ENCODE peak calls at places on chromosomes 11 and 22, in six cellular contexts. One of them, this sample, is unnamed.

GRCh38 chr11:36376315-36376887 is 80.3 kb downstream of the PRR5L start:
- DNase-seq in kidney epithelial cell: no peak
- DNase-seq in fibroblast of mammary gland: peak
- DNase-seq in brain microvascular endothelial cell: no peak
- DNase-seq in left ventricle myocardium inferior: peak
- DNase-seq in endodermal cell: peak
- DNase-seq in this sample: peak

GRCh38 chr11:14308114-14308896 is 50.7 kb downstream of the RRAS2 start:
- DNase-seq in kidney epithelial cell: no peak
- DNase-seq in fibroblast of mammary gland: peak
- DNase-seq in brain microvascular endothelial cell: peak
- DNase-seq in left ventricle myocardium inferior: no peak
- DNase-seq in endodermal cell: no peak
- DNase-seq in this sample: peak

GRCh38 chr11:110507328-110507727 is 77.6 kb downstream of the FDX1 start:
- DNase-seq in kidney epithelial cell: no peak
- DNase-seq in fibroblast of mammary gland: no peak
- DNase-seq in brain microvascular endothelial cell: no peak
- DNase-seq in left ventricle myocardium inferior: no peak
- DNase-seq in endodermal cell: no peak
- DNase-seq in this sample: no peak

GRCh38 chr11:70481625-70482528 is 83.5 kb downstream of the CTTN start:
- DNase-seq in kidney epithelial cell: peak
- DNase-seq in fibroblast of mammary gland: peak
- DNase-seq in brain microvascular endothelial cell: peak
- DNase-seq in left ventricle myocardium inferior: peak
- DNase-seq in endodermal cell: no peak
- DNase-seq in this sample: peak

GRCh38 chr22:31822523-31822922 is 68.7 kb downstream of the DEPDC5 start:
- DNase-seq in kidney epithelial cell: no peak
- DNase-seq in fibroblast of mammary gland: no peak
- DNase-seq in brain microvascular endothelial cell: no peak
- DNase-seq in left ventricle myocardium inferior: no peak
- DNase-seq in endodermal cell: no peak
- DNase-seq in this sample: no peak

GRCh38 chr11:113106507-113106906 is 145.3 kb downstream of the NCAM1 start:
- DNase-seq in kidney epithelial cell: peak
- DNase-seq in fibroblast of mammary gland: no peak
- DNase-seq in brain microvascular endothelial cell: peak
- DNase-seq in left ventricle myocardium inferior: no peak
- DNase-seq in endodermal cell: no peak
- DNase-seq in this sample: peak

GRCh38 chr11:12280838-12281565 is 96.4 kb upstream of the PARVA start:
- DNase-seq in kidney epithelial cell: no peak
- DNase-seq in fibroblast of mammary gland: peak
- DNase-seq in brain microvascular endothelial cell: peak
- DNase-seq in left ventricle myocardium inferior: no peak
- DNase-seq in endodermal cell: peak
- DNase-seq in this sample: no peak

GRCh38 chr11:130611791-130612251 is 163.4 kb downstream of the ADAMTS15 start:
- DNase-seq in kidney epithelial cell: no peak
- DNase-seq in fibroblast of mammary gland: peak
- DNase-seq in brain microvascular endothelial cell: peak
- DNase-seq in left ventricle myocardium inferior: no peak
- DNase-seq in endodermal cell: no peak
- DNase-seq in this sample: peak

GRCh38 chr22:50141891-50142363 is 28.6 kb upstream of the PANX2 start:
- DNase-seq in kidney epithelial cell: no peak
- DNase-seq in fibroblast of mammary gland: no peak
- DNase-seq in brain microvascular endothelial cell: no peak
- DNase-seq in left ventricle myocardium inferior: no peak
- DNase-seq in endodermal cell: peak
- DNase-seq in this sample: no peak

GRCh38 chr11:124717786-124718634 is 21.7 kb upstream of the NRGN start:
- DNase-seq in kidney epithelial cell: no peak
- DNase-seq in fibroblast of mammary gland: peak
- DNase-seq in brain microvascular endothelial cell: no peak
- DNase-seq in left ventricle myocardium inferior: peak
- DNase-seq in endodermal cell: peak
- DNase-seq in this sample: peak

GRCh38 chr11:63762662-63763505 is 5.7 kb downstream of the ZFTA start:
- DNase-seq in kidney epithelial cell: no peak
- DNase-seq in fibroblast of mammary gland: peak
- DNase-seq in brain microvascular endothelial cell: no peak
- DNase-seq in left ventricle myocardium inferior: peak
- DNase-seq in endodermal cell: peak
- DNase-seq in this sample: peak

GRCh38 chr22:38989461-38989860 is 7.3 kb downstream of the APOBEC3B start:
- DNase-seq in kidney epithelial cell: no peak
- DNase-seq in fibroblast of mammary gland: no peak
- DNase-seq in brain microvascular endothelial cell: no peak
- DNase-seq in left ventricle myocardium inferior: no peak
- DNase-seq in endodermal cell: no peak
- DNase-seq in this sample: no peak

GRCh38 chr11:12091957-12092558 is 18.3 kb upstream of the MICAL2 start:
- DNase-seq in kidney epithelial cell: no peak
- DNase-seq in fibroblast of mammary gland: no peak
- DNase-seq in brain microvascular endothelial cell: no peak
- DNase-seq in left ventricle myocardium inferior: no peak
- DNase-seq in endodermal cell: no peak
- DNase-seq in this sample: no peak

GRCh38 chr11:124841186-124841585 is 24.0 kb upstream of the ROBO3 start:
- DNase-seq in kidney epithelial cell: no peak
- DNase-seq in fibroblast of mammary gland: no peak
- DNase-seq in brain microvascular endothelial cell: no peak
- DNase-seq in left ventricle myocardium inferior: no peak
- DNase-seq in endodermal cell: no peak
- DNase-seq in this sample: no peak

GRCh38 chr11:18457435-18457834 is 1.8 kb downstream of the LDHAL6A start:
- DNase-seq in kidney epithelial cell: no peak
- DNase-seq in fibroblast of mammary gland: peak
- DNase-seq in brain microvascular endothelial cell: no peak
- DNase-seq in left ventricle myocardium inferior: no peak
- DNase-seq in endodermal cell: no peak
- DNase-seq in this sample: no peak

GRCh38 chr11:96306933-96307747 is 35.9 kb downstream of the MAML2 start:
- DNase-seq in kidney epithelial cell: peak
- DNase-seq in fibroblast of mammary gland: peak
- DNase-seq in brain microvascular endothelial cell: peak
- DNase-seq in left ventricle myocardium inferior: peak
- DNase-seq in endodermal cell: peak
- DNase-seq in this sample: peak

GRCh38 chr22:23530766-23531282 is 49.3 kb downstream of the IGLL1 start:
- DNase-seq in kidney epithelial cell: no peak
- DNase-seq in fibroblast of mammary gland: no peak
- DNase-seq in brain microvascular endothelial cell: no peak
- DNase-seq in left ventricle myocardium inferior: no peak
- DNase-seq in endodermal cell: peak
- DNase-seq in this sample: no peak

GRCh38 chr22:50569041-50569459 is 6.3 kb upstream of the SYCE3 start:
- DNase-seq in kidney epithelial cell: no peak
- DNase-seq in fibroblast of mammary gland: no peak
- DNase-seq in brain microvascular endothelial cell: no peak
- DNase-seq in left ventricle myocardium inferior: no peak
- DNase-seq in endodermal cell: no peak
- DNase-seq in this sample: no peak

GRCh38 chr11:127656266-127656879 is 655.8 kb upstream of the KIRREL3 start:
- DNase-seq in kidney epithelial cell: no peak
- DNase-seq in fibroblast of mammary gland: no peak
- DNase-seq in brain microvascular endothelial cell: no peak
- DNase-seq in left ventricle myocardium inferior: no peak
- DNase-seq in endodermal cell: no peak
- DNase-seq in this sample: peak

GRCh38 chr22:22882033-22882717 is 5.4 kb upstream of the IGLL5 start:
- DNase-seq in kidney epithelial cell: no peak
- DNase-seq in fibroblast of mammary gland: no peak
- DNase-seq in brain microvascular endothelial cell: no peak
- DNase-seq in left ventricle myocardium inferior: no peak
- DNase-seq in endodermal cell: peak
- DNase-seq in this sample: no peak

GRCh38 chr11:45777127-45777969 is 27.6 kb upstream of the SLC35C1 start:
- DNase-seq in kidney epithelial cell: no peak
- DNase-seq in fibroblast of mammary gland: peak
- DNase-seq in brain microvascular endothelial cell: no peak
- DNase-seq in left ventricle myocardium inferior: no peak
- DNase-seq in endodermal cell: no peak
- DNase-seq in this sample: no peak

GRCh38 chr11:69537126-69537525 is 55.7 kb downstream of the LINC01488 start:
- DNase-seq in kidney epithelial cell: no peak
- DNase-seq in fibroblast of mammary gland: no peak
- DNase-seq in brain microvascular endothelial cell: no peak
- DNase-seq in left ventricle myocardium inferior: no peak
- DNase-seq in endodermal cell: no peak
- DNase-seq in this sample: no peak

GRCh38 chr11:115222218-115222862 is 281.9 kb downstream of the CADM1 start:
- DNase-seq in kidney epithelial cell: peak
- DNase-seq in fibroblast of mammary gland: peak
- DNase-seq in brain microvascular endothelial cell: peak
- DNase-seq in left ventricle myocardium inferior: no peak
- DNase-seq in endodermal cell: peak
- DNase-seq in this sample: peak

GRCh38 chr11:106880121-106880520 is 138.2 kb downstream of the GUCY1A2 start:
- DNase-seq in kidney epithelial cell: no peak
- DNase-seq in fibroblast of mammary gland: no peak
- DNase-seq in brain microvascular endothelial cell: no peak
- DNase-seq in left ventricle myocardium inferior: no peak
- DNase-seq in endodermal cell: peak
- DNase-seq in this sample: no peak

GRCh38 chr11:76628408-76628947 is 42.1 kb downstream of the LRRC32 start:
- DNase-seq in kidney epithelial cell: no peak
- DNase-seq in fibroblast of mammary gland: no peak
- DNase-seq in brain microvascular endothelial cell: no peak
- DNase-seq in left ventricle myocardium inferior: no peak
- DNase-seq in endodermal cell: peak
- DNase-seq in this sample: no peak

GRCh38 chr11:123174196-123175183 is 20.6 kb downstream of the CLMP start:
- DNase-seq in kidney epithelial cell: peak
- DNase-seq in fibroblast of mammary gland: peak
- DNase-seq in brain microvascular endothelial cell: peak
- DNase-seq in left ventricle myocardium inferior: no peak
- DNase-seq in endodermal cell: no peak
- DNase-seq in this sample: peak

GRCh38 chr22:46250783-46251125 is 661 bp upstream of the CDPF1 start:
- DNase-seq in kidney epithelial cell: no peak
- DNase-seq in fibroblast of mammary gland: no peak
- DNase-seq in brain microvascular endothelial cell: no peak
- DNase-seq in left ventricle myocardium inferior: no peak
- DNase-seq in endodermal cell: no peak
- DNase-seq in this sample: no peak

GRCh38 chr22:22037229-22037628 is 54.6 kb upstream of the TOP3B start:
- DNase-seq in kidney epithelial cell: no peak
- DNase-seq in fibroblast of mammary gland: no peak
- DNase-seq in brain microvascular endothelial cell: no peak
- DNase-seq in left ventricle myocardium inferior: no peak
- DNase-seq in endodermal cell: no peak
- DNase-seq in this sample: no peak

DNA sequence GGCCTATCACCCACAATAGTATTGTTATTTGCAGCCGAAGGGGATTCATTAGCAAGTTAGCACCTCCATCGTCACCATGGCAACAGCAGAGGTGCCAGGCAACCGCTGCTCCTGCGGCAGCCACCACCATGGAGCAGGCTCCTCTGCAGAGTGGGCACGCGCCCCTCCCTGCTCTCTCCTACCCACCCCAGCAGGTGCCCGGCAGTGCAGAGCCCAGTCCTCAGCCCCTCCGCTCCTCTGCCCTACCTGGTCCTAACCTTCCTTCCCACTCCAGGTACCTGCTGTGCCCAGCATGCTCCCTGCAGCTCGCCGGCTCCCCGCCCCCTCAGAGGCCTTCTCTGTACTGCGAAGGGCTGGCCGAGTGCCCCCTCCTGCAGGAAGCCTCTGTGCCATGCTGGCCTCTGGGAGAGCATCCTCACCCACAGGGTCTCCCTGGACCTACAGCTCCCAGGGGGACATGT is 3.6 kb downstream of the DUSP8 start:
- DNase-seq in kidney epithelial cell: no peak
- DNase-seq in fibroblast of mammary gland: no peak
- DNase-seq in brain microvascular endothelial cell: no peak
- DNase-seq in left ventricle myocardium inferior: no peak
- DNase-seq in endodermal cell: peak
- DNase-seq in this sample: no peak
- H3K4me3 ChIP-seq in kidney epithelial cell: no peak
- H3K4me3 ChIP-seq in fibroblast of mammary gland: no peak
- H3K4me3 ChIP-seq in brain microvascular endothelial cell: no peak
- H3K4me3 ChIP-seq in left ventricle myocardium inferior: no peak
- H3K4me3 ChIP-seq in endodermal cell: no peak
- H3K4me3 ChIP-seq in this sample: no peak

GRCh38 chr11:47271328-47271727 is 1.4 kb downstream of the MADD start:
- DNase-seq in kidney epithelial cell: no peak
- DNase-seq in fibroblast of mammary gland: no peak
- DNase-seq in brain microvascular endothelial cell: no peak
- DNase-seq in left ventricle myocardium inferior: no peak
- DNase-seq in endodermal cell: no peak
- DNase-seq in this sample: no peak

GRCh38 chr11:47271961-47272661 is 2.2 kb downstream of the MADD start:
- DNase-seq in kidney epithelial cell: no peak
- DNase-seq in fibroblast of mammary gland: no peak
- DNase-seq in brain microvascular endothelial cell: no peak
- DNase-seq in left ventricle myocardium inferior: peak
- DNase-seq in endodermal cell: no peak
- DNase-seq in this sample: no peak

GRCh38 chr11:47269002-47269828 is 718 bp upstream of the MADD start:
- DNase-seq in kidney epithelial cell: peak
- DNase-seq in fibroblast of mammary gland: peak
- DNase-seq in brain microvascular endothelial cell: peak
- DNase-seq in left ventricle myocardium inferior: peak
- DNase-seq in endodermal cell: peak
- DNase-seq in this sample: peak

GRCh38 chr11:47269829-47270305 is at the start of gene MADD:
- DNase-seq in kidney epithelial cell: no peak
- DNase-seq in fibroblast of mammary gland: peak
- DNase-seq in brain microvascular endothelial cell: peak
- DNase-seq in left ventricle myocardium inferior: peak
- DNase-seq in endodermal cell: peak
- DNase-seq in this sample: peak

GRCh38 chr11:47270331-47271271 is 668 bp downstream of the MADD start:
- DNase-seq in kidney epithelial cell: no peak
- DNase-seq in fibroblast of mammary gland: peak
- DNase-seq in brain microvascular endothelial cell: peak
- DNase-seq in left ventricle myocardium inferior: no peak
- DNase-seq in endodermal cell: peak
- DNase-seq in this sample: peak
- TF ChIP-seq CTCF in kidney epithelial cell: no peak
- TF ChIP-seq CTCF in fibroblast of mammary gland: peak
- TF ChIP-seq CTCF in brain microvascular endothelial cell: peak
- TF ChIP-seq CTCF in left ventricle myocardium inferior: no peak
- TF ChIP-seq CTCF in endodermal cell: no peak
- TF ChIP-seq CTCF in this sample: peak

GRCh38 chr11:102313225-102313940 is 3.9 kb upstream of the BIRC3 start:
- DNase-seq in kidney epithelial cell: no peak
- DNase-seq in fibroblast of mammary gland: no peak
- DNase-seq in brain microvascular endothelial cell: no peak
- DNase-seq in left ventricle myocardium inferior: no peak
- DNase-seq in endodermal cell: no peak
- DNase-seq in this sample: peak
- H3K4me3 ChIP-seq in kidney epithelial cell: no peak
- H3K4me3 ChIP-seq in fibroblast of mammary gland: peak
- H3K4me3 ChIP-seq in brain microvascular endothelial cell: peak
- H3K4me3 ChIP-seq in left ventricle myocardium inferior: peak
- H3K4me3 ChIP-seq in endodermal cell: no peak
- H3K4me3 ChIP-seq in this sample: no peak

GRCh38 chr11:108025387-108026080 is 16.8 kb downstream of the CUL5 start:
- DNase-seq in kidney epithelial cell: no peak
- DNase-seq in fibroblast of mammary gland: no peak
- DNase-seq in brain microvascular endothelial cell: no peak
- DNase-seq in left ventricle myocardium inferior: no peak
- DNase-seq in endodermal cell: no peak
- DNase-seq in this sample: no peak
- TF ChIP-seq CTCF in kidney epithelial cell: no peak
- TF ChIP-seq CTCF in fibroblast of mammary gland: no peak
- TF ChIP-seq CTCF in brain microvascular endothelial cell: no peak
- TF ChIP-seq CTCF in left ventricle myocardium inferior: no peak
- TF ChIP-seq CTCF in endodermal cell: peak
- TF ChIP-seq CTCF in this sample: peak